ENCODE peak calls at places on chromosomes 5 and 9, in four cellular contexts. T, D, E and B are unnamed samples.

GRCh38 chr9:99962685-99963261 is 56.3 kb downstream of the STX17 start:
- DNase-seq in T (no peak), D (no peak), E (peak; percentile 24), B (no peak)

GRCh38 chr5:141692919-141693848 is 11.2 kb upstream of the ARAP3 start:
- DNase-seq in D (no peak), E (peak; percentile 69), T (peak; percentile 88), B (peak; percentile 21)

GRCh38 chr9:677461-678097 is 163.9 kb upstream of the DMRT1 start:
- DNase-seq in D (no peak), T (no peak), E (peak; percentile 65), B (peak; percentile 22)

GRCh38 chr9:95757026-95757425 is 118.5 kb upstream of the ERCC6L2 start:
- DNase-seq in D (no peak), T (no peak), E (peak; percentile 85), B (no peak)

GRCh38 chr9:98775831-98776441 is 20.4 kb downstream of the ANKS6 start:
- DNase-seq in T (peak; percentile 58), D (peak; percentile 74), E (peak; percentile 62), B (peak; percentile 37)

GRCh38 chr9:34591911-34592866 is 2.7 kb upstream of the CNTFR start:
- DNase-seq in D (no peak), E (no peak), T (no peak), B (no peak)

GRCh38 chr5:112885001-112885400 is 23.9 kb downstream of the SRP19 start:
- DNase-seq in D (no peak), T (no peak), E (no peak), B (no peak)

GRCh38 chr5:172452398-172453205 is 1.7 kb downstream of the SH3PXD2B start:
- DNase-seq in E (peak; percentile 84), D (peak; percentile 73), T (no peak), B (no peak)

GRCh38 chr9:20085842-20086241 is 297.0 kb upstream of the SLC24A2 start:
- DNase-seq in T (no peak), E (no peak), D (no peak), B (no peak)

GRCh38 chr5:1177826-1178528 is 23.4 kb upstream of the SLC6A19 start:
- DNase-seq in T (no peak), D (no peak), E (no peak), B (no peak)

GRCh38 chr9:131701434-131701781 is 38.5 kb downstream of the RAPGEF1 start:
- DNase-seq in D (no peak), T (no peak), E (no peak), B (no peak)

GRCh38 chr9:3647652-3648051 is 121.9 kb upstream of the RFX3 start:
- DNase-seq in D (no peak), E (no peak), T (no peak), B (no peak)

GRCh38 chr9:3526903-3527652 is 1.3 kb upstream of the RFX3 start:
- DNase-seq in E (no peak), D (peak; percentile 49), T (peak; percentile 82), B (peak; percentile 68)